ENCODE peak calls at places on chromosomes 7 and 10, in five cellular contexts. One of them, this sample, is unnamed.

GRCh38 chr7:50665403-50666123 is 100.4 kb upstream of the DDC start:
- DNase-seq in HCT116: no peak
- DNase-seq in fibroblast of lung: peak
- DNase-seq in endothelial cell of umbilical vein: no peak
- DNase-seq in GM23248: peak
- DNase-seq in this sample: no peak

GRCh38 chr7:29274156-29275017 is 79.8 kb downstream of the CHN2 start:
- DNase-seq in fibroblast of lung: peak
- DNase-seq in HCT116: no peak
- DNase-seq in GM23248: peak
- DNase-seq in endothelial cell of umbilical vein: no peak
- DNase-seq in this sample: no peak

GRCh38 chr7:151905766-151906165 is 28.9 kb upstream of the PRKAG2 start:
- DNase-seq in HCT116: no peak
- DNase-seq in endothelial cell of umbilical vein: no peak
- DNase-seq in GM23248: no peak
- DNase-seq in fibroblast of lung: no peak
- DNase-seq in this sample: no peak

GRCh38 chr7:5695037-5695708 is 86.3 kb downstream of the RNF216 start:
- DNase-seq in fibroblast of lung: peak
- DNase-seq in GM23248: peak
- DNase-seq in HCT116: no peak
- DNase-seq in endothelial cell of umbilical vein: no peak
- DNase-seq in this sample: no peak

GRCh38 chr7:11754933-11755332 is 77.1 kb downstream of the THSD7A start:
- DNase-seq in HCT116: no peak
- DNase-seq in fibroblast of lung: no peak
- DNase-seq in GM23248: no peak
- DNase-seq in endothelial cell of umbilical vein: no peak
- DNase-seq in this sample: no peak

GRCh38 chr7:30412810-30413504 is 65.6 kb downstream of the NOD1 start:
- DNase-seq in fibroblast of lung: peak
- DNase-seq in GM23248: peak
- DNase-seq in endothelial cell of umbilical vein: peak
- DNase-seq in HCT116: peak
- DNase-seq in this sample: peak

GRCh38 chr7:116560021-116560970 is 35.5 kb downstream of the CAV1 start:
- DNase-seq in fibroblast of lung: peak
- DNase-seq in endothelial cell of umbilical vein: no peak
- DNase-seq in GM23248: no peak
- DNase-seq in HCT116: no peak
- DNase-seq in this sample: peak

GRCh38 chr7:133778472-133778871 is 348.7 kb upstream of the LRGUK start:
- DNase-seq in GM23248: no peak
- DNase-seq in endothelial cell of umbilical vein: no peak
- DNase-seq in fibroblast of lung: no peak
- DNase-seq in HCT116: no peak
- DNase-seq in this sample: no peak

GRCh38 chr7:133054167-133054840 is 27.6 kb downstream of the CHCHD3 start:
- DNase-seq in GM23248: peak
- DNase-seq in fibroblast of lung: peak
- DNase-seq in HCT116: no peak
- DNase-seq in endothelial cell of umbilical vein: no peak
- DNase-seq in this sample: no peak

GRCh38 chr10:118922226-118922625 is 107.3 kb upstream of the NANOS1 start:
- DNase-seq in GM23248: no peak
- DNase-seq in HCT116: no peak
- DNase-seq in fibroblast of lung: peak
- DNase-seq in endothelial cell of umbilical vein: no peak
- DNase-seq in this sample: no peak

GRCh38 chr7:151676759-151677158 is 157.1 kb upstream of the RHEB start:
- DNase-seq in fibroblast of lung: no peak
- DNase-seq in endothelial cell of umbilical vein: no peak
- DNase-seq in HCT116: no peak
- DNase-seq in GM23248: no peak
- DNase-seq in this sample: no peak

GRCh38 chr10:60429084-60429849 is 39.6 kb upstream of the ANK3 start:
- DNase-seq in GM23248: no peak
- DNase-seq in endothelial cell of umbilical vein: peak
- DNase-seq in HCT116: no peak
- DNase-seq in fibroblast of lung: peak
- DNase-seq in this sample: no peak

GRCh38 chr7:92563345-92563744 is 26.8 kb downstream of the FAM133B start:
- DNase-seq in GM23248: no peak
- DNase-seq in fibroblast of lung: no peak
- DNase-seq in endothelial cell of umbilical vein: peak
- DNase-seq in HCT116: no peak
- DNase-seq in this sample: no peak

GRCh38 chr10:8305871-8306652 is 251.6 kb downstream of the GATA3 start:
- DNase-seq in endothelial cell of umbilical vein: no peak
- DNase-seq in GM23248: no peak
- DNase-seq in HCT116: no peak
- DNase-seq in fibroblast of lung: peak
- DNase-seq in this sample: no peak

GRCh38 chr7:13181221-13181620 is 493.8 kb downstream of the ARL4A start:
- DNase-seq in fibroblast of lung: peak
- DNase-seq in HCT116: no peak
- DNase-seq in endothelial cell of umbilical vein: no peak
- DNase-seq in GM23248: no peak
- DNase-seq in this sample: peak

GRCh38 chr7:5670173-5670933 is 111.1 kb downstream of the RNF216 start:
- DNase-seq in fibroblast of lung: peak
- DNase-seq in endothelial cell of umbilical vein: no peak
- DNase-seq in HCT116: no peak
- DNase-seq in GM23248: no peak
- DNase-seq in this sample: no peak

GRCh38 chr7:7122701-7123281 is 59.6 kb upstream of the C1GALT1 start:
- DNase-seq in GM23248: peak
- DNase-seq in fibroblast of lung: peak
- DNase-seq in endothelial cell of umbilical vein: no peak
- DNase-seq in HCT116: no peak
- DNase-seq in this sample: no peak

GRCh38 chr7:151876899-151877777 is at the start of gene PRKAG2:
- DNase-seq in GM23248: peak
- DNase-seq in endothelial cell of umbilical vein: peak
- DNase-seq in HCT116: no peak
- DNase-seq in fibroblast of lung: peak
- DNase-seq in this sample: peak

GRCh38 chr10:104642311-104643022 is 1.4 kb downstream of the SORCS3 start:
- DNase-seq in fibroblast of lung: peak
- DNase-seq in HCT116: no peak
- DNase-seq in GM23248: peak
- DNase-seq in endothelial cell of umbilical vein: no peak
- DNase-seq in this sample: peak

GRCh38 chr7:55280031-55280454 is 85.1 kb upstream of the LANCL2 start:
- DNase-seq in HCT116: peak
- DNase-seq in fibroblast of lung: peak
- DNase-seq in GM23248: peak
- DNase-seq in endothelial cell of umbilical vein: peak
- DNase-seq in this sample: peak

GRCh38 chr10:132036153-132036886 is 29.4 kb upstream of the JAKMIP3 start:
- DNase-seq in endothelial cell of umbilical vein: no peak
- DNase-seq in GM23248: peak
- DNase-seq in HCT116: no peak
- DNase-seq in fibroblast of lung: peak
- DNase-seq in this sample: peak

GRCh38 chr10:75959209-75959608 is 527.8 kb downstream of the LRMDA start:
- DNase-seq in fibroblast of lung: peak
- DNase-seq in HCT116: peak
- DNase-seq in GM23248: peak
- DNase-seq in endothelial cell of umbilical vein: no peak
- DNase-seq in this sample: no peak

GRCh38 chr10:13056461-13057077 is 43.4 kb upstream of the OPTN start:
- DNase-seq in GM23248: peak
- DNase-seq in fibroblast of lung: peak
- DNase-seq in HCT116: no peak
- DNase-seq in endothelial cell of umbilical vein: peak
- DNase-seq in this sample: peak

GRCh38 chr7:2180081-2180480 is 52.7 kb downstream of the MAD1L1 start:
- DNase-seq in HCT116: no peak
- DNase-seq in endothelial cell of umbilical vein: no peak
- DNase-seq in fibroblast of lung: no peak
- DNase-seq in GM23248: no peak
- DNase-seq in this sample: no peak

GRCh38 chr10:24723386-24723787 is 300 bp downstream of the ARHGAP21 start:
- DNase-seq in endothelial cell of umbilical vein: no peak
- DNase-seq in fibroblast of lung: peak
- DNase-seq in GM23248: peak
- DNase-seq in HCT116: no peak
- DNase-seq in this sample: peak

GRCh38 chr7:30159698-30160143 is 24.9 kb downstream of the MTURN start:
- DNase-seq in HCT116: no peak
- DNase-seq in GM23248: peak
- DNase-seq in endothelial cell of umbilical vein: no peak
- DNase-seq in fibroblast of lung: peak
- DNase-seq in this sample: no peak

GRCh38 chr10:132290631-132291030 is 17.1 kb downstream of the STK32C start:
- DNase-seq in fibroblast of lung: no peak
- DNase-seq in GM23248: no peak
- DNase-seq in HCT116: no peak
- DNase-seq in endothelial cell of umbilical vein: no peak
- DNase-seq in this sample: no peak

GRCh38 chr10:112022196-112022595 is 161.4 kb downstream of the GPAM start:
- DNase-seq in fibroblast of lung: no peak
- DNase-seq in HCT116: no peak
- DNase-seq in endothelial cell of umbilical vein: no peak
- DNase-seq in GM23248: no peak
- DNase-seq in this sample: no peak

GRCh38 chr7:128923411-128923800 is 12.9 kb upstream of the KCP start:
- DNase-seq in endothelial cell of umbilical vein: no peak
- DNase-seq in HCT116: no peak
- DNase-seq in fibroblast of lung: no peak
- DNase-seq in GM23248: no peak
- DNase-seq in this sample: no peak

GRCh38 chr7:20218261-20218660 is 1.1 kb upstream of the MACC1 start:
- DNase-seq in GM23248: no peak
- DNase-seq in HCT116: no peak
- DNase-seq in fibroblast of lung: no peak
- DNase-seq in endothelial cell of umbilical vein: no peak
- DNase-seq in this sample: no peak
- H3K4me3 ChIP-seq in GM23248: no peak
- H3K4me3 ChIP-seq in HCT116: peak
- H3K4me3 ChIP-seq in fibroblast of lung: no peak
- H3K4me3 ChIP-seq in endothelial cell of umbilical vein: no peak
- H3K4me3 ChIP-seq in this sample: no peak

DNA sequence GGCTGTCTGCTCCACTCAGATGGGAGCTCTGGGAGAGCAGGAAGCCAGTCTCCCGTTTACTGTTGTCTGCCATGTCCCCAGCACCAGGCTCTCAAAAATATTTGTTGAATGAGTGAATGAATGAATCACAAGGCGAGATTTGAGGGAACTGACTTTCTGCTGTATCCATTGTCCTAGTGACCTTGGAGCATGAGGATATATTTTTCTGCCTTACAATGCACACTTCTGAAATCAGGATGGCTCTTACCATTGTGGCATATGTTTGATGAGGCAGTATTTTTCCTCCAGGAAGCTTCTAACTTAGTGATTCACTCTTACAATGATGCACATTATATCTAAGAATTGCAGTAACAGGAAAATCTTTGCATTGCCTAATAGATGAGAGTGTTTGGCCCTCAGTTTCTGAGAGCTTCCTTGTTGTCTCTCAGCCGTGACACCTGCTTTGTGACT is 136.4 kb downstream of the RPS24 start:
- DNase-seq in GM23248: peak
- DNase-seq in endothelial cell of umbilical vein: peak
- DNase-seq in fibroblast of lung: peak
- DNase-seq in HCT116: no peak
- DNase-seq in this sample: no peak
- H3K27ac ChIP-seq in GM23248: peak
- H3K27ac ChIP-seq in endothelial cell of umbilical vein: no peak
- H3K27ac ChIP-seq in fibroblast of lung: no peak
- H3K27ac ChIP-seq in HCT116: no peak
- H3K27ac ChIP-seq in this sample: no peak

GRCh38 chr7:8441602-8442294 is 8.3 kb downstream of the NXPH1 start:
- DNase-seq in GM23248: no peak
- DNase-seq in HCT116: no peak
- DNase-seq in endothelial cell of umbilical vein: no peak
- DNase-seq in fibroblast of lung: no peak
- DNase-seq in this sample: peak

GRCh38 chr7:8442295-8442813 is 8.9 kb downstream of the NXPH1 start:
- DNase-seq in fibroblast of lung: no peak
- DNase-seq in HCT116: no peak
- DNase-seq in endothelial cell of umbilical vein: no peak
- DNase-seq in GM23248: no peak
- DNase-seq in this sample: no peak

GRCh38 chr7:8442814-8443304 is 9.4 kb downstream of the NXPH1 start:
- DNase-seq in endothelial cell of umbilical vein: peak
- DNase-seq in GM23248: peak
- DNase-seq in HCT116: no peak
- DNase-seq in fibroblast of lung: peak
- DNase-seq in this sample: peak

GRCh38 chr7:8440670-8441069 is 7.3 kb downstream of the NXPH1 start:
- DNase-seq in endothelial cell of umbilical vein: no peak
- DNase-seq in HCT116: no peak
- DNase-seq in GM23248: no peak
- DNase-seq in fibroblast of lung: no peak
- DNase-seq in this sample: no peak

GRCh38 chr7:8441106-8441590 is 7.7 kb downstream of the NXPH1 start:
- DNase-seq in endothelial cell of umbilical vein: no peak
- DNase-seq in fibroblast of lung: no peak
- DNase-seq in GM23248: no peak
- DNase-seq in HCT116: no peak
- DNase-seq in this sample: peak
- TF ChIP-seq EZH2 in endothelial cell of umbilical vein: no peak
- TF ChIP-seq EZH2 in fibroblast of lung: no peak
- TF ChIP-seq EZH2 in GM23248: no peak
- TF ChIP-seq EZH2 in HCT116: no peak
- TF ChIP-seq EZH2 in this sample: peak

GRCh38 chr10:78405231-78405630 is 371.6 kb downstream of the RPS24 start:
- DNase-seq in endothelial cell of umbilical vein: no peak
- DNase-seq in fibroblast of lung: peak
- DNase-seq in HCT116: no peak
- DNase-seq in GM23248: peak
- DNase-seq in this sample: no peak

GRCh38 chr10:78405781-78406180 is 372.1 kb downstream of the RPS24 start:
- DNase-seq in HCT116: no peak
- DNase-seq in GM23248: peak
- DNase-seq in endothelial cell of umbilical vein: no peak
- DNase-seq in fibroblast of lung: no peak
- DNase-seq in this sample: no peak

GRCh38 chr10:78407009-78407711 is 373.5 kb downstream of the RPS24 start:
- DNase-seq in endothelial cell of umbilical vein: peak
- DNase-seq in GM23248: no peak
- DNase-seq in fibroblast of lung: peak
- DNase-seq in HCT116: peak
- DNase-seq in this sample: peak

GRCh38 chr10:78408011-78408410 is 374.3 kb downstream of the RPS24 start:
- DNase-seq in GM23248: no peak
- DNase-seq in endothelial cell of umbilical vein: no peak
- DNase-seq in HCT116: no peak
- DNase-seq in fibroblast of lung: no peak
- DNase-seq in this sample: no peak

DNA sequence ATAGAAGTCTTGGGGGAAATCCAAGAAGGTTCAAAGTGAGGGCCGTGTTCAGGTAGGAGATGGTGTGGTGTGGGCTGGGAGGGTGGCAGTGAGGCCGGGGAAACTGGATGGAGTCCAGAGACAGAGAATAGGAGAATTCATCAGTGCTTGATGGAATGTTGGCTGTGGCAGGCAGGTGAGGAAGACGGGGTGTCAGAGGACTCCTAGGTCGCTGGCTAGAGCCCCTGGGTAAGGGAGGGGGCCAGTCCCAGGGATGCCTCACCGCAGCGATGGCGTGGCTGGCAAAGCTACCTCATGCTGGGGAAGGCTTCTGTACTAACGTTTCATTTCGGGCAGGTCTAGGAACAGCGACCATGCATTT is 373.0 kb downstream of the RPS24 start:
- DNase-seq in fibroblast of lung: no peak
- DNase-seq in HCT116: no peak
- DNase-seq in endothelial cell of umbilical vein: no peak
- DNase-seq in GM23248: no peak
- DNase-seq in this sample: no peak
- H3K4me3 ChIP-seq in fibroblast of lung: no peak
- H3K4me3 ChIP-seq in HCT116: peak
- H3K4me3 ChIP-seq in endothelial cell of umbilical vein: no peak
- H3K4me3 ChIP-seq in GM23248: no peak
- H3K4me3 ChIP-seq in this sample: peak